ENCODE peak calls at places on chromosomes 4 and X, in six cellular contexts. I is uterus; H is neural progenitor cell; M is small intestine; U is CD8-positive, alpha-beta memory T cell; V is iPS DF 6.9. N is an unnamed sample. For H3K36me3, the result is how much of the 10 kb centered on the place peaks cover.

GRCh38 chr4:87540176-87541058 is 11.2 kb upstream of the SPARCL1 start:
- DNase-seq in U (no peak), M (no peak), H (no peak), I (peak), V (no peak), N (no peak)

GRCh38 chrX:115968436-115969252 is 201.9 kb upstream of the AGTR2 start:
- DNase-seq in M (peak), H (peak), V (peak), I (no peak), U (no peak), N (peak)

GRCh38 chr4:8376361-8377102 is 64.0 kb downstream of the ACOX3 start:
- DNase-seq in I (no peak), U (no peak), H (no peak), M (no peak), V (no peak), N (peak)

GRCh38 chr4:140046573-140046972 is 107.4 kb downstream of the MAML3 start:
- DNase-seq in I (no peak), V (no peak), M (no peak), U (no peak), H (peak), N (no peak)

GRCh38 chr4:169270810-169271691 is at the start of gene SH3RF1:
- DNase-seq in U (no peak), I (peak), V (no peak), H (peak), M (peak), N (peak)

GRCh38 chrX:29422034-29422433 is 793.3 kb upstream of the MAGEB2 start:
- DNase-seq in M (no peak), V (no peak), I (no peak), U (no peak), H (no peak), N (no peak)

GRCh38 chr4:105473340-105474109 is at the start of gene PPA2:
- DNase-seq in H (peak), U (peak), M (peak), I (peak), V (peak), N (peak)

GRCh38 chr4:181592221-181592745 is 650.9 kb upstream of the TENM3 start:
- DNase-seq in M (no peak), V (no peak), I (no peak), U (no peak), H (no peak), N (no peak)

GRCh38 chrX:73562458-73562857 is 539 bp upstream of the CHIC1 start:
- DNase-seq in I (no peak), H (no peak), U (no peak), V (no peak), M (peak), N (no peak)

GRCh38 chr4:124650614-124651013 is 61.9 kb downstream of the ANKRD50 start:
- DNase-seq in I (no peak), M (no peak), V (no peak), U (no peak), H (no peak), N (no peak)

GRCh38 chr4:153337686-153338085 is 6.8 kb upstream of the MND1 start:
- DNase-seq in U (no peak), V (no peak), I (no peak), H (no peak), M (no peak), N (no peak)

GRCh38 chr4:2824329-2825183 is 19.1 kb upstream of the ADD1 start:
- DNase-seq in M (no peak), V (no peak), I (no peak), U (no peak), H (no peak), N (peak)

GRCh38 chr4:2823671-2824328 is 19.8 kb upstream of the ADD1 start:
- DNase-seq in U (no peak), I (no peak), H (no peak), M (peak), V (no peak), N (no peak)

GRCh38 chr4:2820216-2820982 is 23.2 kb upstream of the ADD1 start:
- DNase-seq in M (no peak), I (no peak), V (no peak), H (no peak), U (no peak), N (peak)

GRCh38 chr4:2823301-2823670 is 20.4 kb upstream of the ADD1 start:
- DNase-seq in V (no peak), U (no peak), I (no peak), M (no peak), H (no peak), N (peak)

GRCh38 chr4:2822461-2823300 is 21.0 kb upstream of the ADD1 start:
- DNase-seq in V (no peak), M (no peak), U (no peak), I (no peak), H (no peak), N (peak)
- H3K36me3 ChIP-seq in V (under half), M (under half), U (under half), I (under half), H (under half), N (half or more)

DNA sequence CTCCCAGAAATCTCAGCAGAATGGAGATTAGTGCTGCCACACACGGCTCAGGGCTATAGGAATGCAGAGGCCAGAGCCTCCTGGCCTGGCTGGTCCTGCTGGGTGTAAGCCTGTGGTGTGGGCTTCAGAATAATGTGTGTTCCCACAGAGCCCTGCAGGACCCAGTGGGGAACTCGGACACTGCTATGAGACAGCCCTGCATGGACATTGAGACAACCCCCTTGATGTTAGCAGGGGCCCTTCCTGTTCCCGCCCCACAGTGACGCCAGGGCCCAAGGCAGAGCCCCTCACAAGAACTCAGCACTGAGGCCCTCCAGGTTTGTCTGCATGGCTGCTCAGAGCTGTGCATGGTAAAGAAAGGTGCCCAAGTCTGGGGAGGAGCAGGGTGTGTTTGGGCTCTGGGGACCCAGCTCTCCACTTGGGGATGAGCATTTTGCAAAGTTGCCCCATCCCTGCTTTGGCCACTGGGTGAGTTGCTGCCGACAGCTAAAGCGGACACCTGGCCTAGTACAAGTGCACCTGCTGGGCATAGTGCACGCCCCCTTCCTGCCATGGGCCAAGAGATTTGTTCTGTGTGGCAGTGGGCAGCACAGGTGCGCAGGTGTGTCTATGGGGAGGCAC is 1.9 kb upstream of the MXD4 start:
- DNase-seq in H (peak), I (no peak), U (no peak), V (no peak), M (no peak), N (no peak)
- H3K4me3 ChIP-seq in H (no peak), I (no peak), U (no peak), V (no peak), M (no peak), N (no peak)

GRCh38 chr4:1229117-1229849 is 19.6 kb downstream of the CTBP1 start:
- DNase-seq in M (no peak), H (no peak), U (no peak), I (no peak), V (no peak), N (no peak)

GRCh38 chr4:1230971-1231636 is 17.8 kb downstream of the CTBP1 start:
- DNase-seq in I (no peak), U (no peak), V (no peak), M (no peak), H (no peak), N (no peak)

GRCh38 chr4:1227817-1228216 is 21.1 kb downstream of the CTBP1 start:
- DNase-seq in U (no peak), H (no peak), I (no peak), V (no peak), M (no peak), N (no peak)

GRCh38 chr4:1231637-1232360 is 17.1 kb downstream of the CTBP1 start:
- DNase-seq in V (no peak), H (no peak), U (no peak), I (no peak), M (no peak), N (peak)

DNA sequence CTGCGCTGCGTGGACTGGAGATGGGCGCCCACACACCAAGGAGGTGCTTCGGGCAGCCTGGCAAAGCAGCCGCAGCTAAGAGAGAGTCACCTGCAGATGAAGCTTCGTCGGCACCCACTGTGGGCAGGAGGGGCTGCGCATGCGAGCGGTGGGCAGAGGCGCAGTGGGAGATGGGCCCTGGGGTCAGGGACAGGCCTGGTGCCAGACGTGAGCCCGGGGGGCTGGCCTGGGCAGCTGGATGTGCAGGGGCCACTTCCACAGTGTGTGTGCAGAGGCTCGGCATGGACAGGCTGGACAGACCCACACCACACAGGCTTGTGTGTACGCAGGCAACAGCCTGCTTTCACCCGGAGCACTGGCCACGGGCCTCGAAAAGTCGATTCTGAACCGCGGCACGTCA is 18.6 kb downstream of the CTBP1 start:
- DNase-seq in V (no peak), M (no peak), U (no peak), I (no peak), H (no peak), N (no peak)
- H3K36me3 ChIP-seq in V (under half), M (under half), U (under half), I (under half), H (under half), N (half or more)

GRCh38 chr4:102438873-102439614 is 62.1 kb upstream of the NFKB1 start:
- DNase-seq in V (no peak), M (peak), H (no peak), I (peak), U (no peak), N (no peak)
- H3K4me3 ChIP-seq in V (no peak), M (no peak), H (no peak), I (no peak), U (no peak), N (no peak)

GRCh38 chr4:1991596-1992434 is 17.0 kb downstream of the NELFA start:
- DNase-seq in H (no peak), U (no peak), V (no peak), M (no peak), I (no peak), N (no peak)

GRCh38 chr4:1990676-1991075 is 18.1 kb downstream of the NELFA start:
- DNase-seq in U (no peak), M (no peak), V (no peak), I (no peak), H (no peak), N (no peak)

GRCh38 chr4:1989533-1990347 is 19.0 kb downstream of the NELFA start:
- DNase-seq in I (no peak), H (no peak), M (no peak), U (no peak), V (no peak), N (no peak)

GRCh38 chr4:1990348-1990645 is 18.5 kb downstream of the NELFA start:
- DNase-seq in H (no peak), V (no peak), M (no peak), I (no peak), U (no peak), N (no peak)

DNA sequence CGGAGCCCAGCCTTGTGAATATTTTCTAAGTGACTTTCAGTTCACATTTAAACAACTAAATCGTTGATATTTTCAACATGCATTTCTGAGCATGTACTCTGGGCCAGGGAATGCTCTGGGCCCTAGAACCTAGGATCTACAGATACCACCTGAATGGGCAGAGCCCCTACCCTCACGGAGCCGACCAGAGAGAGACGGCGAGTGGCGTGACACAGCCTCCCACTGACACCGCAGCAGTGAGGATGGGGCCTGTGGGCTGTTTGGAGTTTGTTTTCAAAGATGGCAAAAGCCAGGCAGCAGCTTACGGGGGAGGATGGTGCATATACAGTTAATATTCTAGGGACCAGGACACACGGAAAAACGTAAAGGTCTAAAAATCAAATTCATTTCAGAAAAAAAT is 17.7 kb downstream of the NELFA start:
- DNase-seq in I (no peak), U (no peak), M (no peak), H (no peak), V (no peak), N (no peak)
- H3K36me3 ChIP-seq in I (under half), U (under half), M (under half), H (under half), V (under half), N (half or more)

N was measured in heart left ventricle.